ENCODE peak calls at places on chromosomes 6 and 20, in seven cellular contexts. N is H9, C is IMR-90, E is mesendoderm, M is mesenchymal stem cell, A is neuronal stem cell, D is H1. G is an unnamed sample.

GRCh38 chr6:12845224-12846004 is 128.8 kb downstream of the PHACTR1 start:
- DNase-seq in N (no peak), C (no peak), E (no peak), M (no peak), A (no peak), D (no peak), G (peak; percentile 64)

GRCh38 chr6:28683945-28684538 is 158.4 kb downstream of the GPX5 start:
- DNase-seq in N (peak; percentile 32), C (peak; percentile 34), E (peak; percentile 71), M (peak; percentile 58), A (peak; percentile 35), D (no peak), G (no peak)

GRCh38 chr20:61397790-61398189 is 145.7 kb downstream of the CDH4 start:
- DNase-seq in N (no peak), C (no peak), E (no peak), M (no peak), A (no peak), D (no peak), G (no peak)

GRCh38 chr6:137372532-137372931 is 121.7 kb downstream of the OLIG3 start:
- DNase-seq in N (no peak), C (no peak), E (no peak), M (no peak), A (no peak), D (no peak), G (no peak)

GRCh38 chr20:58945967-58946631 is 35.0 kb upstream of the NELFCD start:
- DNase-seq in N (no peak), C (no peak), E (no peak), M (no peak), A (no peak), D (no peak), G (no peak)

GRCh38 chr6:100946021-100946540 is 65.0 kb upstream of the ASCC3 start:
- DNase-seq in N (no peak), C (no peak), E (no peak), M (no peak), A (no peak), D (no peak), G (no peak)

GRCh38 chr20:3843490-3843889 is 3.1 kb upstream of the MAVS start:
- DNase-seq in N (no peak), C (peak; percentile 84), E (no peak), M (peak; percentile 85), A (no peak), D (no peak), G (peak; percentile 56)

GRCh38 chr6:15330174-15330934 is 84.5 kb downstream of the JARID2 start:
- DNase-seq in N (no peak), C (peak; percentile 42), E (no peak), M (no peak), A (no peak), D (peak; percentile 38), G (no peak)

GRCh38 chr6:5851261-5851757 is 155.4 kb downstream of the NRN1 start:
- DNase-seq in N (peak; percentile 91), C (no peak), E (peak; percentile 72), M (peak; percentile 45), A (no peak), D (peak; percentile 90), G (no peak)

GRCh38 chr6:105553174-105553573 is 150.3 kb upstream of the PREP start:
- DNase-seq in N (no peak), C (no peak), E (no peak), M (no peak), A (no peak), D (no peak), G (peak; percentile 38)

GRCh38 chr6:170039156-170040114 is 251.4 kb downstream of the DLL1 start:
- DNase-seq in N (no peak), C (no peak), E (no peak), M (no peak), A (no peak), D (no peak), G (no peak)

GRCh38 chr20:45771182-45771759 is 20.4 kb downstream of the WFDC3 start:
- DNase-seq in N (peak; percentile 88), C (peak; percentile 80), E (peak; percentile 94), M (peak; percentile 86), A (peak; percentile 90), D (peak; percentile 91), G (peak; percentile 94)

GRCh38 chr20:35491823-35492222 is 36.4 kb downstream of the CEP250 start:
- DNase-seq in N (no peak), C (peak; percentile 18), E (no peak), M (no peak), A (no peak), D (no peak), G (no peak)

GRCh38 chr6:111484655-111484974 is 1.6 kb upstream of the REV3L start:
- DNase-seq in N (no peak), C (peak; percentile 11), E (no peak), M (peak; percentile 30), A (no peak), D (no peak), G (no peak)

GRCh38 chr20:6360766-6361165 is 237.9 kb upstream of the FERMT1 start:
- DNase-seq in N (no peak), C (no peak), E (no peak), M (no peak), A (no peak), D (no peak), G (no peak)

GRCh38 chr20:34974246-34974645 is 18.6 kb downstream of the MYH7B start:
- DNase-seq in N (no peak), C (no peak), E (no peak), M (no peak), A (no peak), D (no peak), G (no peak)

GRCh38 chr6:9675122-9675521 is 739.8 kb downstream of the TFAP2A start:
- DNase-seq in N (no peak), C (no peak), E (no peak), M (no peak), A (no peak), D (no peak), G (no peak)

GRCh38 chr6:14656676-14657075 is 539.1 kb downstream of the CD83 start:
- DNase-seq in N (no peak), C (no peak), E (no peak), M (no peak), A (no peak), D (no peak), G (no peak)

GRCh38 chr20:64086801-64087200 is 2.6 kb upstream of the LKAAEAR1 start:
- DNase-seq in N (no peak), C (no peak), E (no peak), M (no peak), A (no peak), D (no peak), G (no peak)

GRCh38 chr6:2103644-2104523 is 141.5 kb downstream of the GMDS start:
- DNase-seq in N (no peak), C (peak; percentile 69), E (peak; percentile 19), M (peak; percentile 33), A (no peak), D (no peak), G (peak; percentile 11)

GRCh38 chr6:108803982-108804490 is 44.2 kb upstream of the ARMC2 start:
- DNase-seq in N (no peak), C (no peak), E (no peak), M (no peak), A (no peak), D (no peak), G (no peak)

GRCh38 chr6:43724914-43725642 is 37.5 kb upstream of the MRPS18A start:
- DNase-seq in N (no peak), C (peak; percentile 95), E (no peak), M (peak; percentile 85), A (no peak), D (no peak), G (peak; percentile 27)

GRCh38 chr6:39231844-39232243 is 2.6 kb upstream of the KCNK5 start:
- DNase-seq in N (peak; percentile 79), C (no peak), E (peak; percentile 61), M (no peak), A (no peak), D (no peak), G (no peak)

GRCh38 chr20:51096571-51097267 is 73.8 kb upstream of the KCNG1 start:
- DNase-seq in N (no peak), C (no peak), E (no peak), M (no peak), A (no peak), D (no peak), G (no peak)

GRCh38 chr20:51095755-51096509 is 73.0 kb upstream of the KCNG1 start:
- DNase-seq in N (no peak), C (no peak), E (peak; percentile 86), M (no peak), A (peak; percentile 38), D (no peak), G (no peak)

GRCh38 chr20:51104960-51105460 is 82.1 kb upstream of the KCNG1 start:
- DNase-seq in N (no peak), C (no peak), E (no peak), M (peak; percentile 24), A (no peak), D (no peak), G (peak; percentile 34)

GRCh38 chr20:51097334-51098176 is 74.6 kb upstream of the KCNG1 start:
- DNase-seq in N (no peak), C (no peak), E (no peak), M (no peak), A (no peak), D (no peak), G (no peak)

GRCh38 chr20:51100617-51101016 is 77.7 kb upstream of the KCNG1 start:
- DNase-seq in N (no peak), C (no peak), E (no peak), M (no peak), A (no peak), D (no peak), G (no peak)
- H3K27me3 ChIP-seq in N (no peaks in the 10 kb centered on the region), C (peaks cover 62% of the 10 kb centered on the region), E (no peaks in the 10 kb centered on the region), M (peaks cover 46% of the 10 kb centered on the region), A (no peaks in the 10 kb centered on the region), D (no peaks in the 10 kb centered on the region), G (no peaks in the 10 kb centered on the region)

GRCh38 chr6:19637010-19637409 is 200.2 kb upstream of the ID4 start:
- DNase-seq in N (no peak), C (no peak), E (no peak), M (no peak), A (no peak), D (no peak), G (no peak)
- H2AK5ac ChIP-seq in N (no peak overlapping the region), C (no peak overlapping the region), E (no peak overlapping the region), M (no peak overlapping the region), A (no peak overlapping the region), D (no peak overlapping the region), G (no peak overlapping the region)

DNA sequence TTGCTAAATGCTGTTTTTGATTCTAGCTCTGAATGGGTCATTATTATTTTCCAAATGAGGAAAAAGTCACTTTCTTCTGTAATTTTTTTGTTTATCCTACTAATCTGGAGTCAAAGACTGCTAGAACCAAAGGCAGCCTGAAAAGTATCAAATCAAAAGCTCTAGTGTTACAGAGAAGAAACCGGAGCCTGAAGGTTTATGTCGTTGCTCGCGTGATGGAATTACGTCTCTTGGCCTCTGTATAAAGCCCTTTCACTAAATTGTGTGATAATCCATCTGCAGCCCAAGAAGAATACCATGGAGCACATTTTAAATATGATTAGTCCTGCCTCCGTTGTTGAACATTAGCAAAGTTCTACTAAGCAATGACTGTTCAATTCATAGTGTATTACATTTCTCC is 738.6 kb downstream of the C6orf118 start:
- DNase-seq in N (no peak), C (no peak), E (no peak), M (no peak), A (no peak), D (no peak), G (no peak)
- H3K27me3 ChIP-seq in N (no peaks in the 10 kb centered on the region), C (no peaks in the 10 kb centered on the region), E (no peaks in the 10 kb centered on the region), M (no peaks in the 10 kb centered on the region), A (no peaks in the 10 kb centered on the region), D (no peaks in the 10 kb centered on the region), G (no peaks in the 10 kb centered on the region)

DNA sequence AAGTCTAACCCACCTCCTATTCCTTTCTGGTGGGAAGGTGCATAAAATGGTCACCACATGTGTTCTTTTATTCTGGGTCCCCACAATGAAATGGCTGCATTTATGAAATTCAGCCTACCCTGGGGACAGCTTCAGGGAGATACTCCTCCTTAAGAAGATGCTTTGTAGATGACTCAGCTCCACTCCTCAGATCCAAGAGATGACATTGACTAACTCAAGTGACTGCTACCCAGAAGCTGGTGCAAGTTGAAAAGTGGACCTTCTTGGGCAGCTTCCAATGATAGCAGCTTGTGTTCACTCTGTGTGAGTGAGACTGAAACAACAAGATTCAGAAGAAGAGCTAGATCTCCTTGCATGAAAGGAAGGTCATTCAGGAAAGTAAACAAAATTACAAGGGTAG is 113.4 kb downstream of the SCP2D1 start:
- DNase-seq in N (no peak), C (no peak), E (peak; percentile 30), M (no peak), A (no peak), D (no peak), G (no peak)
- H2AK5ac ChIP-seq in N (no peak overlapping the region), C (no peak overlapping the region), E (no peak overlapping the region), M (no peak overlapping the region), A (no peak overlapping the region), D (no peak overlapping the region), G (no peak overlapping the region)